ENCODE peak calls at places on chromosome 6, in six cellular contexts. O, H, N, S, W and Z are unnamed samples.

GRCh38 chr6:136579800-136580199 is 29.6 kb upstream of the MAP7 start:
- DNase-seq in H (no peak), W (no peak), N (no peak), S (no peak), O (no peak), Z (no peak)

GRCh38 chr6:41733349-41733706 is 2.1 kb downstream of the TFEB start:
- DNase-seq in W (no peak), S (no peak), O (no peak), H (no peak), N (no peak), Z (no peak)

GRCh38 chr6:5566718-5567117 is 305.4 kb downstream of the FARS2 start:
- DNase-seq in N (no peak), S (no peak), O (no peak), H (no peak), W (peak), Z (no peak)

GRCh38 chr6:167757821-167758220 is 68.9 kb upstream of the AFDN start:
- DNase-seq in S (no peak), H (no peak), O (no peak), N (no peak), W (no peak), Z (no peak)

GRCh38 chr6:111604259-111605099 is 1.2 kb downstream of the TRAF3IP2 start:
- DNase-seq in W (no peak), H (no peak), N (no peak), S (no peak), O (no peak), Z (no peak)

GRCh38 chr6:53714395-53714794 is 48.8 kb upstream of the KLHL31 start:
- DNase-seq in W (no peak), O (no peak), S (no peak), H (no peak), N (no peak), Z (no peak)

GRCh38 chr6:90062667-90063066 is 168.4 kb downstream of the GJA10 start:
- DNase-seq in W (no peak), H (no peak), S (no peak), O (no peak), N (no peak), Z (no peak)

GRCh38 chr6:139981810-139982550 is 607.5 kb upstream of the CITED2 start:
- DNase-seq in O (no peak), W (no peak), H (no peak), S (no peak), N (no peak), Z (no peak)

GRCh38 chr6:140581601-140582000 is 1207.2 kb upstream of the CITED2 start:
- DNase-seq in S (no peak), N (no peak), O (no peak), H (no peak), W (no peak), Z (no peak)

GRCh38 chr6:118869894-118870665 is 23.9 kb upstream of the ASF1A start:
- DNase-seq in N (no peak), W (no peak), H (no peak), S (peak), O (no peak), Z (no peak)

GRCh38 chr6:43873806-43874714 is 104.0 kb downstream of the VEGFA start:
- DNase-seq in H (no peak), N (no peak), S (peak), W (no peak), O (no peak), Z (no peak)

GRCh38 chr6:142929751-142930358 is 15.1 kb downstream of the HIVEP2 start:
- DNase-seq in H (no peak), O (no peak), W (no peak), S (no peak), N (no peak), Z (no peak)

GRCh38 chr6:21886601-21887091 is 293.1 kb downstream of the SOX4 start:
- DNase-seq in O (no peak), W (no peak), N (no peak), S (no peak), H (no peak), Z (no peak)

GRCh38 chr6:12275084-12275483 is 15.1 kb upstream of the EDN1 start:
- DNase-seq in W (no peak), O (no peak), S (no peak), H (no peak), N (no peak), Z (no peak)

GRCh38 chr6:147001621-147002020 is 202.6 kb upstream of the STXBP5 start:
- DNase-seq in S (no peak), H (no peak), N (no peak), O (no peak), W (no peak), Z (no peak)

GRCh38 chr6:116492331-116493067 is 18.9 kb upstream of the CALHM5 start:
- DNase-seq in O (no peak), W (no peak), S (no peak), N (no peak), H (peak), Z (no peak)

GRCh38 chr6:27234576-27234975 is 12.9 kb upstream of the PRSS16 start:
- DNase-seq in H (no peak), S (no peak), O (no peak), N (no peak), W (no peak), Z (no peak)

GRCh38 chr6:163679753-163680152 is 265.2 kb downstream of the QKI start:
- DNase-seq in W (no peak), N (no peak), S (no peak), O (no peak), H (no peak), Z (no peak)

GRCh38 chr6:138765896-138766487 is 7.6 kb upstream of the CCDC28A start:
- DNase-seq in O (no peak), N (no peak), S (peak), W (no peak), H (peak), Z (no peak)

GRCh38 chr6:125944434-125944816 is 12.1 kb upstream of the HINT3 start:
- DNase-seq in S (peak), N (no peak), H (no peak), W (no peak), O (no peak), Z (no peak)

GRCh38 chr6:81876977-81877376 is 124.5 kb upstream of the TENT5A start:
- DNase-seq in S (no peak), N (no peak), H (no peak), O (no peak), W (no peak), Z (no peak)

GRCh38 chr6:18509871-18510643 is 122.9 kb downstream of the RNF144B start:
- DNase-seq in W (no peak), H (no peak), S (no peak), N (no peak), O (no peak), Z (no peak)

GRCh38 chr6:166598441-166599138 is 12.1 kb upstream of the RAMACL start:
- DNase-seq in W (no peak), N (no peak), O (no peak), H (no peak), S (no peak), Z (no peak)
- TF ChIP-seq POLR2AphosphoS5 in W (no peak), N (no peak), O (no peak), H (no peak), S (no peak), Z (no peak)

GRCh38 chr6:56025785-56026184 is 150.4 kb upstream of the BMP5 start:
- DNase-seq in N (no peak), O (no peak), H (no peak), S (no peak), W (no peak), Z (no peak)
- TF ChIP-seq POLR2A in N (no peak), O (no peak), H (no peak), S (no peak), W (no peak), Z (no peak)

DNA sequence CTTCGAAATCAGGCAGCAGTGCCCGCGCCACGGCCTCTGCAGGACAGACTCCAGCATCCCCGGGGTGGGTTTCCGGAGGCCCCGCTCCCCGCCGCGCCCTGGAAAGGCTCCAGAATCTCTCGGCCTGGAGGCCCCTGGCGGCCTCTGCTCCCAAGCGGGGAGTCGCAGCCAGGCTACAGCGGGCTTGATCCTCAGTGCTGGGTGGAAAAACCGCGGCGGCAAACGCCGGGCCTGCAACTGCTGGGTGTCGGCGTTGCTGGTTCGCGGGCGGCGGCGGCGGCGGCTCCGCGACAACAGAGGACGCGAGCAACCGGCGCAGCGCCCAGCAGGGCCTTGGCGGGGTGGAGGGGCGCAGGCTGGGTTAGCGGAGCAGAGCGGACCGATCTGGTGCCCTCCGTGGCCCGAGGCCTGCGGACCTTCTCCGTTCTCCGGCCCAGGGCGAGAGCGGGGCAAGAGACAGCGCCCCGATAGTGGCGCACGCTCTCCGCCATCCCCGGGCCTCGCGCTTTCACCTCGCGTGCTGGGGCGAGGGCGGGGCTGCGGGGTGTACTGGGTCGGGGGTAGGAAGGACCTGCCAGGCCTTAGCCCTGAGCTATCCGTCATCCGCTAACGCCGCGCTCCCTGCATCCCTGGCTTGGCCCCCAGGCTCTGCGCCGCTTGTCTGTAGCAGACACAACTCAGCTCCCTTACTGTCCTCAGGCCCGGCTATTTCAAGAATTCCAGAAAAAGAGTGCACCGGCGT is 3.4 kb upstream of the ZNF292 start:
- DNase-seq in W (no peak), N (no peak), H (no peak), O (peak), S (no peak), Z (peak)
- TF ChIP-seq TAF1 in W (no peak), N (peak), H (no peak), O (peak), S (no peak), Z (peak)

GRCh38 chr6:63598251-63599036 is 26.2 kb downstream of the LOC128125822 start:
- DNase-seq in N (no peak), W (peak), H (peak), S (peak), O (peak), Z (peak)
- TF ChIP-seq POLR2AphosphoS5 in N (peak), W (no peak), H (no peak), S (no peak), O (no peak), Z (no peak)

DNA sequence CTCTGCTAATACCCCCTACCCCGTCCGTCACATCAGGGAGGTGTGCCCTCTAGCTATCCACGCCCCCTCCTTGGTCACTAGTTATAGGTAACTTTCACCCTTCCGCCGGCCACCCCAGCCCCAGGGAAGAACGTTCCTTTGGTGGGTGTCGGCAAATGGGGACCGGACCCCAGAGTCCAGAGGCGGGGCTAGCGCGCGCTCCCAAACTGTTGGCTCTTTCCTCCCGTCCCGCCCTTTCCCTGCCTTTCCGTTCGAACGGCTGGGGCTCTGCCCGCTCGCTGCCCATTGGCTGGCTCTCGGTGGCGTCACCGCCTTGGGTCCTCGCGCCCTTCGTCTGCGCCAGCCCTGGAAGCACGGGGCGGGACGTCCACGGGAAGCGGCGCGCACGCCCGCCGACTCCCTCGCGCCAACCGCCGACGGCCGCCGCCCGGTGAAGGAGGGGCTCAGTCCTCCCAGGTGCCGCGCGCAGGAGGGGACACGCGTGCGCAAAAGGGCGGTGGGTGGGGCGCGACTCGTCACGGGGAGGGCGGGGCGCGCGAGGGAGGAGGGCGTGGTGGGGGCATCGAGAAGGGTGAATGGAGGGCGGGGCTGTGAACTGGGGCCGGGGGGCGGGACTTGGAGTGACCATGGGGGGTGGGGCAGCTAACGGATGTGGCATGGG is 634 bp upstream of the PHF1 start:
- DNase-seq in W (peak), S (peak), O (peak), N (peak), H (peak), Z (peak)
- TF ChIP-seq POLR2A in W (peak), S (no peak), O (no peak), N (no peak), H (peak), Z (peak)